ENCODE peak calls at places on chromosomes 13 and 19, in nine cellular contexts. One of them, this sample, is unnamed.

GRCh38 chr13:23385931-23386330 is 47.6 kb downstream of the SACS start:
- DNase-seq in body of pancreas: no peak
- DNase-seq in spleen: no peak
- DNase-seq in thoracic aorta: no peak
- DNase-seq in tibial nerve: no peak
- DNase-seq in pancreas: no peak
- DNase-seq in A673: no peak
- DNase-seq in colonic mucosa: no peak
- DNase-seq in CD4-positive, alpha-beta T cell: no peak
- DNase-seq in this sample: no peak

GRCh38 chr19:36140289-36141038 is 598 bp downstream of the CAPNS1 start:
- DNase-seq in A673: peak; percentile 82
- DNase-seq in spleen: no peak
- DNase-seq in thoracic aorta: no peak
- DNase-seq in pancreas: no peak
- DNase-seq in colonic mucosa: peak; percentile 57
- DNase-seq in body of pancreas: peak; percentile 47
- DNase-seq in CD4-positive, alpha-beta T cell: peak; percentile 10
- DNase-seq in tibial nerve: peak; percentile 23
- DNase-seq in this sample: no peak

GRCh38 chr13:83829800-83830199 is 52.5 kb downstream of the SLITRK1 start:
- DNase-seq in pancreas: no peak
- DNase-seq in body of pancreas: no peak
- DNase-seq in thoracic aorta: no peak
- DNase-seq in spleen: no peak
- DNase-seq in CD4-positive, alpha-beta T cell: no peak
- DNase-seq in tibial nerve: no peak
- DNase-seq in A673: no peak
- DNase-seq in colonic mucosa: no peak
- DNase-seq in this sample: no peak

GRCh38 chr13:101331731-101332130 is 84.6 kb downstream of the NALCN start:
- DNase-seq in spleen: no peak
- DNase-seq in CD4-positive, alpha-beta T cell: no peak
- DNase-seq in tibial nerve: no peak
- DNase-seq in body of pancreas: no peak
- DNase-seq in pancreas: no peak
- DNase-seq in thoracic aorta: no peak
- DNase-seq in A673: no peak
- DNase-seq in colonic mucosa: no peak
- DNase-seq in this sample: no peak

GRCh38 chr19:13153627-13154240 is 3.5 kb downstream of the IER2 start:
- DNase-seq in A673: no peak
- DNase-seq in colonic mucosa: peak; percentile 42
- DNase-seq in CD4-positive, alpha-beta T cell: no peak
- DNase-seq in pancreas: peak; percentile 79
- DNase-seq in body of pancreas: peak; percentile 59
- DNase-seq in tibial nerve: no peak
- DNase-seq in spleen: peak; percentile 92
- DNase-seq in thoracic aorta: no peak
- DNase-seq in this sample: no peak

GRCh38 chr13:46405457-46405856 is 18.4 kb upstream of the RUBCNL start:
- DNase-seq in thoracic aorta: no peak
- DNase-seq in colonic mucosa: no peak
- DNase-seq in tibial nerve: no peak
- DNase-seq in pancreas: no peak
- DNase-seq in A673: peak; percentile 67
- DNase-seq in spleen: no peak
- DNase-seq in CD4-positive, alpha-beta T cell: no peak
- DNase-seq in body of pancreas: no peak
- DNase-seq in this sample: no peak

GRCh38 chr19:22945560-22945959 is 57.4 kb downstream of the ZNF728 start:
- DNase-seq in spleen: no peak
- DNase-seq in tibial nerve: no peak
- DNase-seq in CD4-positive, alpha-beta T cell: no peak
- DNase-seq in thoracic aorta: no peak
- DNase-seq in colonic mucosa: no peak
- DNase-seq in A673: peak; percentile 4
- DNase-seq in body of pancreas: no peak
- DNase-seq in pancreas: no peak
- DNase-seq in this sample: no peak

GRCh38 chr19:36215276-36216171 is 618 bp downstream of the ZNF146 start:
- DNase-seq in colonic mucosa: no peak
- DNase-seq in body of pancreas: no peak
- DNase-seq in thoracic aorta: no peak
- DNase-seq in A673: peak; percentile 45
- DNase-seq in pancreas: no peak
- DNase-seq in tibial nerve: no peak
- DNase-seq in spleen: no peak
- DNase-seq in CD4-positive, alpha-beta T cell: no peak
- DNase-seq in this sample: no peak

GRCh38 chr13:94829801-94830200 is 117.5 kb upstream of the SOX21 start:
- DNase-seq in colonic mucosa: no peak
- DNase-seq in thoracic aorta: no peak
- DNase-seq in CD4-positive, alpha-beta T cell: no peak
- DNase-seq in spleen: no peak
- DNase-seq in pancreas: no peak
- DNase-seq in tibial nerve: no peak
- DNase-seq in body of pancreas: no peak
- DNase-seq in A673: no peak
- DNase-seq in this sample: no peak
- TF ChIP-seq CTCF in colonic mucosa: no peak
- TF ChIP-seq CTCF in thoracic aorta: no peak
- TF ChIP-seq CTCF in CD4-positive, alpha-beta T cell: no peak
- TF ChIP-seq CTCF in spleen: no peak
- TF ChIP-seq CTCF in pancreas: no peak
- TF ChIP-seq CTCF in tibial nerve: no peak
- TF ChIP-seq CTCF in body of pancreas: no peak
- TF ChIP-seq CTCF in A673: no peak
- TF ChIP-seq CTCF in this sample: no peak

GRCh38 chr19:34215006-34215665 is 39.2 kb upstream of the GARRE1 start:
- DNase-seq in A673: no peak
- DNase-seq in colonic mucosa: no peak
- DNase-seq in tibial nerve: no peak
- DNase-seq in thoracic aorta: no peak
- DNase-seq in body of pancreas: no peak
- DNase-seq in spleen: no peak
- DNase-seq in pancreas: no peak
- DNase-seq in CD4-positive, alpha-beta T cell: no peak
- DNase-seq in this sample: no peak

GRCh38 chr19:34220472-34221063 is 33.8 kb upstream of the GARRE1 start:
- DNase-seq in pancreas: peak; percentile 59
- DNase-seq in colonic mucosa: peak; percentile 75
- DNase-seq in thoracic aorta: peak; percentile 47
- DNase-seq in A673: peak; percentile 83
- DNase-seq in body of pancreas: peak; percentile 68
- DNase-seq in tibial nerve: peak; percentile 86
- DNase-seq in CD4-positive, alpha-beta T cell: peak; percentile 54
- DNase-seq in spleen: no peak
- DNase-seq in this sample: no peak

GRCh38 chr19:34215666-34216038 is 38.7 kb upstream of the GARRE1 start:
- DNase-seq in CD4-positive, alpha-beta T cell: no peak
- DNase-seq in spleen: no peak
- DNase-seq in pancreas: no peak
- DNase-seq in A673: no peak
- DNase-seq in tibial nerve: no peak
- DNase-seq in thoracic aorta: no peak
- DNase-seq in body of pancreas: no peak
- DNase-seq in colonic mucosa: no peak
- DNase-seq in this sample: no peak

GRCh38 chr19:34218818-34219164 is 35.6 kb upstream of the GARRE1 start:
- DNase-seq in body of pancreas: no peak
- DNase-seq in spleen: no peak
- DNase-seq in CD4-positive, alpha-beta T cell: no peak
- DNase-seq in A673: no peak
- DNase-seq in pancreas: no peak
- DNase-seq in colonic mucosa: no peak
- DNase-seq in tibial nerve: no peak
- DNase-seq in thoracic aorta: no peak
- DNase-seq in this sample: no peak

DNA sequence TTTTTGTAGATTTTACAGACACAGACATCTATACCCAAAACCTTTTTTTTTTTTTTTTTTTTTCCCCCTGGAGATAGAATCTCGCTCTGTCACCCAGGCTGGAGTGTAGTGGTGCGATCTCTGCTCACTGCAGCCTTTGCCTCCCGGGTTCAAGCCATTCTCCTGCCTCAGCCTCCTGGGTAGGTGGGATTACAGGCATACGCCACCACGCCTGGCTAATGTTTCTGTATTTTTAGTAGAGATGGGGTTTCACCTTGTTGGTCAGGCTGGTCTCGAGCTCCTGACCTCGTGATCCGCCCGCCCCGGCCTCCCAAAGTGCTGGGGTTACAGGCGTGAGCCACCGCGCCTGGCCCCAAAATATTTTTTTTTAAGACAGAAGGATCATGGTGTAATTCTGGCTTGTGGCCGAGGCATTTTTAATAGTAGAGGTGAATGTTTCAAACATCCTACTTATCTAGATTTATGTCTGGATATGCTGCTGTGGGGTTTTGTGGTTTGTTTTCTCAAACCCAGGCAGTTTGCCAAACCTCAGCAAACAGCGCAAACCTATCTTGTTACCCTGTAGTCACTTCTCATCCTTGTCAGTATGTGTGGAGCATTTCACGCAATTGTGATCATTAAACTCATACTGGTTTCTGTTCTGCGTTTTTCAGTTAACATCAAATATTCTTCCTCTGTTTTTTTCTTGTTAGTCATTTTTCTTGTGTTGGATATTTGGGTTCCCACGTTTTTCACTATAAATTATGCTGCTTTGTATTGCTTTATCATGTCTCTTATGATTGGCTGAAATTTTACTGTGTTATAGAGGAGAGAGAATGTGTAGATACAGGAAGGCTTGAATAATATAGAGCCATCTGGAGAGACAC is 36.2 kb upstream of the GARRE1 start:
- DNase-seq in spleen: no peak
- DNase-seq in tibial nerve: peak; percentile 36
- DNase-seq in thoracic aorta: no peak
- DNase-seq in colonic mucosa: peak; percentile 45
- DNase-seq in A673: peak; percentile 85
- DNase-seq in pancreas: no peak
- DNase-seq in body of pancreas: no peak
- DNase-seq in CD4-positive, alpha-beta T cell: peak; percentile 60
- DNase-seq in this sample: no peak
- TF ChIP-seq CTCF in spleen: no peak
- TF ChIP-seq CTCF in tibial nerve: no peak
- TF ChIP-seq CTCF in thoracic aorta: no peak
- TF ChIP-seq CTCF in colonic mucosa: no peak
- TF ChIP-seq CTCF in A673: no peak
- TF ChIP-seq CTCF in pancreas: no peak
- TF ChIP-seq CTCF in body of pancreas: no peak
- TF ChIP-seq CTCF in CD4-positive, alpha-beta T cell: no peak
- TF ChIP-seq CTCF in this sample: no peak

DNA sequence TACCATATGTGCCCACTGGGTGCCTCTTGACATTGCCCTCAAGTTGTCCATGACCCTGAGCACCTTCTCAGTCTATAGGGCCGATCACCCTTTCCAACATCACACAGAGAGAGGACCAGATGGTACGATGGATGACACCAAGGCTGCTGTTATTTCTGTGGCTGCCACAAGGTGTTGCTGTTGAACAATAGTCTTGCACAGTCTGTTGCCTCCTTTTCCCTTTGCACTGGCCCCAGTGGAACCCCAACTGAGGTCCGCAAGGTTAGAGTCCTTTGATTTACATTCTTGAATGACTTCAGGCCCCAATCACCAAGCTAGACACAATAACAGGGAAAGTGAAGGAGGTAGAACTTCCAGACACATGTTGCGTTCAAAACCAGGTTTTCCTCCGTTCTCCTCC is 52.0 kb downstream of the TINCR start:
- DNase-seq in body of pancreas: no peak
- DNase-seq in pancreas: no peak
- DNase-seq in colonic mucosa: no peak
- DNase-seq in thoracic aorta: no peak
- DNase-seq in A673: no peak
- DNase-seq in CD4-positive, alpha-beta T cell: no peak
- DNase-seq in tibial nerve: no peak
- DNase-seq in spleen: no peak
- DNase-seq in this sample: no peak
- TF ChIP-seq CTCF in body of pancreas: no peak
- TF ChIP-seq CTCF in pancreas: no peak
- TF ChIP-seq CTCF in colonic mucosa: no peak
- TF ChIP-seq CTCF in thoracic aorta: no peak
- TF ChIP-seq CTCF in A673: peak; percentile 46
- TF ChIP-seq CTCF in CD4-positive, alpha-beta T cell: no peak
- TF ChIP-seq CTCF in tibial nerve: no peak
- TF ChIP-seq CTCF in spleen: no peak
- TF ChIP-seq CTCF in this sample: peak; percentile 57

GRCh38 chr13:114044486-114044885 is 70.6 kb upstream of the C13orf46 start:
- DNase-seq in tibial nerve: no peak
- DNase-seq in thoracic aorta: no peak
- DNase-seq in body of pancreas: no peak
- DNase-seq in pancreas: no peak
- DNase-seq in spleen: no peak
- DNase-seq in colonic mucosa: no peak
- DNase-seq in CD4-positive, alpha-beta T cell: no peak
- DNase-seq in A673: peak; percentile 11
- DNase-seq in this sample: no peak

GRCh38 chr13:114045113-114045735 is 71.3 kb upstream of the C13orf46 start:
- DNase-seq in tibial nerve: no peak
- DNase-seq in body of pancreas: no peak
- DNase-seq in colonic mucosa: no peak
- DNase-seq in thoracic aorta: no peak
- DNase-seq in CD4-positive, alpha-beta T cell: no peak
- DNase-seq in A673: no peak
- DNase-seq in spleen: no peak
- DNase-seq in pancreas: no peak
- DNase-seq in this sample: no peak

GRCh38 chr13:114042066-114042815 is 68.4 kb upstream of the C13orf46 start:
- DNase-seq in CD4-positive, alpha-beta T cell: no peak
- DNase-seq in spleen: no peak
- DNase-seq in pancreas: no peak
- DNase-seq in tibial nerve: no peak
- DNase-seq in body of pancreas: no peak
- DNase-seq in A673: no peak
- DNase-seq in colonic mucosa: no peak
- DNase-seq in thoracic aorta: no peak
- DNase-seq in this sample: no peak

GRCh38 chr13:114041493-114041892 is 67.6 kb upstream of the C13orf46 start:
- DNase-seq in body of pancreas: no peak
- DNase-seq in A673: no peak
- DNase-seq in spleen: no peak
- DNase-seq in colonic mucosa: no peak
- DNase-seq in pancreas: no peak
- DNase-seq in CD4-positive, alpha-beta T cell: no peak
- DNase-seq in thoracic aorta: no peak
- DNase-seq in tibial nerve: no peak
- DNase-seq in this sample: no peak

DNA sequence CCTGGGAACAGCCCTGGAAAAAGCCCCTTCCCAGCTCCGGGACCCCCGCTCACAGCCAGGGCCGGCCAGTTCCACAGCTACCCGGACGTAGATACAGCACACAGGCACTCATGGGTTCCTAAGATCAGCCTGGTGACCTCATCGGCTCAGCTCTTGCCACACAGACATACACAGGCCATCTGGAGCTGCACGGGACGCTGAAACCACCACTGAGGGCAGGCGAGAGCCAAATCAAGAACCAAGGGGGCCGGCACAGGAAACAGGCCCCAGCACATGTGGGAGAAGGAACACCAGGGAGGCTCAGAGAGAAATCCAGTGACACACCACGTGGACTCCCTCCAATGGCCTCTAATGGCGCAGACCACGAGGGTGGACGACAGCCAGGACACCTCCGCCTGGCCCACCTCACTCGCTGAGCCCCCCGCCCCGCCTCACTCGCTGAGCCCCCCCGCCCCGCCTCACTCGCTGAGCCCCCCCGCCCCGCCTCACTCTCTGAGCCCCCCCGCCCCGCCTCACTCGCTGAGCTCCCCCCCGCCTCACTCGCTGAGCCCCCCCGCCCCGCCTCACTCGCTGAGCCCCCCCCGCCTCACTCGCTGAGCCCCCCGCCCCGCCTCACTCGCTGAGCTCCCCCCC is 69.7 kb upstream of the C13orf46 start:
- DNase-seq in CD4-positive, alpha-beta T cell: no peak
- DNase-seq in thoracic aorta: no peak
- DNase-seq in tibial nerve: peak; percentile 67
- DNase-seq in A673: peak; percentile 62
- DNase-seq in spleen: no peak
- DNase-seq in pancreas: no peak
- DNase-seq in body of pancreas: peak; percentile 41
- DNase-seq in colonic mucosa: no peak
- DNase-seq in this sample: no peak
- TF ChIP-seq CTCF in CD4-positive, alpha-beta T cell: no peak
- TF ChIP-seq CTCF in thoracic aorta: no peak
- TF ChIP-seq CTCF in tibial nerve: no peak
- TF ChIP-seq CTCF in A673: no peak
- TF ChIP-seq CTCF in spleen: no peak
- TF ChIP-seq CTCF in pancreas: no peak
- TF ChIP-seq CTCF in body of pancreas: no peak
- TF ChIP-seq CTCF in colonic mucosa: no peak
- TF ChIP-seq CTCF in this sample: no peak

This sample was measured in type B pancreatic cell.